ENCODE peak calls at places on chromosomes 5 and 9, in five cellular contexts. Y is spleen, H is tibial artery, K is heart left ventricle, O is heart right ventricle. Q is an unnamed sample.

GRCh38 chr9:80320916-80321315 is 749.2 kb downstream of the TLE4 start:
- DNase-seq in H (no peak), Y (no peak), O (no peak), K (no peak), Q (no peak)

GRCh38 chr5:177300236-177300880 is 3.2 kb downstream of the RAB24 start:
- DNase-seq in K (peak; percentile 78), O (no peak), Y (peak; percentile 89), H (peak; percentile 72), Q (peak; percentile 71)

GRCh38 chr9:114321759-114322158 is 1.1 kb upstream of the ORM1 start:
- DNase-seq in Y (peak; percentile 12), O (no peak), K (no peak), H (peak; percentile 15), Q (no peak)

GRCh38 chr9:87343816-87344438 is 153.7 kb upstream of the DAPK1 start:
- DNase-seq in H (no peak), Y (no peak), O (no peak), K (no peak), Q (no peak)

GRCh38 chr5:179762079-179762780 is 29.6 kb downstream of the MAML1 start:
- DNase-seq in K (no peak), Y (no peak), H (no peak), O (no peak), Q (peak; percentile 32)

GRCh38 chr9:111599092-111599947 is at the start of gene PTGR1:
- DNase-seq in Y (peak; percentile 86), K (peak; percentile 89), O (peak; percentile 86), H (peak; percentile 92), Q (peak; percentile 85)

GRCh38 chr5:128693779-128694178 is 155.7 kb upstream of the FBN2 start:
- DNase-seq in K (no peak), Y (no peak), H (no peak), O (no peak), Q (no peak)

GRCh38 chr5:175738595-175739133 is 80.8 kb downstream of the HRH2 start:
- DNase-seq in K (no peak), H (peak; percentile 50), Y (no peak), O (no peak), Q (no peak)

GRCh38 chr5:77645158-77645994 is 6.9 kb upstream of the OTP start:
- DNase-seq in O (peak; percentile 47), K (no peak), H (no peak), Y (peak; percentile 87), Q (no peak)

GRCh38 chr9:128631636-128632035 is 25.0 kb downstream of the DYNC2I2 start:
- DNase-seq in Y (peak; percentile 1), K (no peak), O (no peak), H (no peak), Q (no peak)

DNA sequence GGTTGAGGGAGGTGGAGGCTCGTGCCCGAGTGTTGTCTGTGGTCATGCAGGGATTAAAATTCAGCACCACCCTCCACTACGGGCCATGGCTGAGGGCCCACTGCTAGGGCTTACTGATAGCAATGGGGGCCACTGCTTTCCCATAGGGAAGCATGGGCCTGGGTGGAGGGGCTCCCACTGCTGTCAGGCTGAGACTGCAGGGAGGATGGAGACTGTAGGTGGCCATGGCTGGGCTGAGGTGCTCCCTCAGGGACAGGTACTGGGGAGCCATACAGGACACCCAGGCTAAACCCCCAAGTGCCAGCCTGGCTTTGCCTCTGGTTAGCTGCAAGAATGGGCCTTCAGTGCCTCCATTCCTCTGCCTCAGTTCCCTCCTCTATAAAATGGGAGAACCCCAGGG is 26.1 kb downstream of the FAM163B start:
- DNase-seq in O (no peak), H (no peak), Y (no peak), K (no peak), Q (no peak)
- H3K4me1 ChIP-seq in O (peaks cover 22% of the 10 kb centered on the region), H (peaks cover 23% of the 10 kb centered on the region), Y (peaks cover 17% of the 10 kb centered on the region), K (peaks cover 22% of the 10 kb centered on the region), Q (peaks cover 11% of the 10 kb centered on the region)

GRCh38 chr9:76690575-76691370 is 73.5 kb upstream of the PCA3 start:
- DNase-seq in Y (no peak), H (no peak), K (no peak), O (no peak), Q (no peak)

GRCh38 chr9:76687861-76688374 is 76.3 kb upstream of the PCA3 start:
- DNase-seq in Y (no peak), K (no peak), O (no peak), H (no peak), Q (no peak)

GRCh38 chr9:76692448-76693129 is 71.6 kb upstream of the PCA3 start:
- DNase-seq in H (no peak), O (no peak), Y (no peak), K (no peak), Q (no peak)

GRCh38 chr9:76688471-76689238 is 75.6 kb upstream of the PCA3 start:
- DNase-seq in O (no peak), K (no peak), Y (no peak), H (no peak), Q (no peak)

DNA sequence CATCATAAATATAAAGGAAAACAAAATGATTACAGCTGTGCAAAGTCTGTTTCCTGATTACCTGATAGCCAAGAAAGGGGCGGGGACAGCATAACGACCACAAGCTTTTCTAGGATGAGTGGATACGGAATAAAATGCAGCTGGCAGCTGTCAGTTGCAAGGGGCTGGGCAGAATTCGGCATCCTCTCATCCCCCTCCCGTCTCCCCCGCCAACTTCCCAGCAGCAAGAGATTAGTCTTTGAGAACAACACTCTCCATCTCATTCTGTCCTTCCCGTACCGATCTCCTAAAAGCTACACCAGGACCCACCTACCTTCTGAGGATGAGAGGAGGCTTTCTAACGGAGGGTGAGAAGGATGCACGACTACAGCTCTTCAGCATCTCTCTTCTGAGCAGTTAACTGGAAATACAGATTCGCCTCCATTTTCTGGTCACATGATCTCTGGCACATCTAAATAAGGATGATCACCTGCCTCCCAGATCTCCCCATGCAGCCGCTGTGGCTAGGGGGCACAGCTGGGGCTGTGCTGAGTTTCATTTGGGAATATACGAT is 72.4 kb upstream of the PCA3 start:
- DNase-seq in H (no peak), K (no peak), Y (no peak), O (no peak), Q (peak; percentile 24)
- H3K4me3 ChIP-seq in H (peak overlapping the region; percentile 30), K (no peak overlapping the region), Y (peak overlapping the region; percentile 19), O (peak overlapping the region; percentile 44), Q (no peak overlapping the region)

DNA sequence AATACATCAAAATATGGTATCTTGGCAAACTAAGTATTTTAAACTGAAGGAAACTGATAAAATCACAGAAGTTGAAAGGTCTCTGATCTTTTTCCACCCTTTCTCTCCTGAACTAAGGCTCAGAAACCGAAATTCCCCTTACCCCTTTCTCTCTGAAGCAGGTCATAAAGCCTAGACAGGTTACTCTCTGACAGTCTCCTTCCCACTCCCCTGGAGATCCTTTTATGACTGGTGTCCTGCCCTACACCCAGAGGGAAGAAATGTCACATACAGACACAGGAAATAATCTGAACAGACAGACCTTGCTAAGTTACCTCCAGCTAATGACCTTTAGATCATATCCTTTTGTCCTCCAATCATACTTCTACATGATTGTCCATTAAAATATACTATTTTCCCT is 127.4 kb downstream of the HCN1 start:
- DNase-seq in O (no peak), H (no peak), Y (no peak), K (no peak), Q (no peak)
- TF ChIP-seq CTCF in O (no peak), H (no peak), Y (no peak), K (no peak), Q (no peak)

GRCh38 chr9:134057311-134057665 is 10.5 kb downstream of the BRD3 start:
- DNase-seq in K (no peak), O (no peak), Y (peak; percentile 63), H (peak; percentile 55), Q (no peak)
- H3K4me1 ChIP-seq in K (peaks cover 30% of the 10 kb centered on the region), O (peaks cover 61% of the 10 kb centered on the region), Y (peaks cover 99% of the 10 kb centered on the region), H (peaks cover 61% of the 10 kb centered on the region), Q (peaks cover 15% of the 10 kb centered on the region)

DNA sequence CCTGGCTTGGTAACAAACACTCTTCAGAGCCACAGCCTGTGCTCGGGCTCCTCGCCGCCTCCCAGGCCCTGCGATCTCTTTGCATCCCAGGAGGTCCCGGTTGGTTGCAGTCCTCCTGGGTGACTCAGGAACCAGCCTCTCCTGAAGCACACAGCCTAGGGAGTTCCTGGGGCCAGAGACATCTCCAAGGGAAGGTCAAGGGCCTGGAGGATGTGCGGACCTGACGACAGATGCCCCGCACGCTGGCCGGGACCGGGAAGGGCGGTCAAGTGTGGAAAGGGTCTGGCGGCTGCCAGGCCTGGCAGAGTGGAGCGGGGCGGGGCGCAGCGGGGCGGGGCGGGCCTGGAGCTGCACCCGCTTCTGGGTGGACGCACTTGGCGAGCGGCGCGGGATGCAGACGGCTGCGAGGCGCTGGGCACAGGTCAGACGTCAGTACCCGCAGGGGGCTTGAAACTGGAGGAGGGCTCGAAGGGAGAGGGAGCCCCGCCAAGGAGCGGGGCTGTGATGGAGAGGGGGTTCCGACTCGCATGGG is 45.0 kb upstream of the PRSS3 start:
- DNase-seq in H (no peak), Y (no peak), K (no peak), O (peak; percentile 30), Q (peak; percentile 73)
- H3K4me3 ChIP-seq in H (no peak overlapping the region), Y (no peak overlapping the region), K (peak overlapping the region; percentile 17), O (peak overlapping the region; percentile 24), Q (peak overlapping the region; percentile 53)

GRCh38 chr5:9362600-9362999 is 183.3 kb downstream of the SEMA5A start:
- DNase-seq in K (no peak), Y (no peak), H (no peak), O (no peak), Q (no peak)

GRCh38 chr5:9363026-9363793 is 182.7 kb downstream of the SEMA5A start:
- DNase-seq in O (no peak), Y (no peak), K (no peak), H (no peak), Q (no peak)

GRCh38 chr5:9365501-9365900 is 180.4 kb downstream of the SEMA5A start:
- DNase-seq in K (no peak), O (no peak), Y (no peak), H (no peak), Q (no peak)

GRCh38 chr5:9358961-9359686 is 186.8 kb downstream of the SEMA5A start:
- DNase-seq in O (no peak), Y (no peak), K (no peak), H (no peak), Q (no peak)

DNA sequence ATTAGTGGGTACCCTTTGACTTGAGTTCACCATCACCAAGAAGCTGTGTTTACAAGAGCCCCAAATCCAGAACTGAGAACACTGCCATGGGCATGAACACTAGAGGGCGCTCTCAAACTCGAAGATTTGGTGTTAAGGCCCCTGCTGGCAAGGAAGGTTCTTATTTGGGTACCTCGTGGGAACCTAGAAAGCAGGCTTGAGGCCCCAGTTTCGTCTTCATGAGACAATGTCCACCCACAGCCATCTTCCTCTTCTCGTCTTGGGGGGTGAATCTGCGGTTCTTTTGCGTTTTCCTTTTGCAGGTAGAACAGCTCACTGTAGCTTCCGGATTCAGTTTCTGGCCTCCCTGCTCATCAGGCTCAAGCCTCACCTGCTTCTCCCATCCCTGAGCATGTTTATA is 184.0 kb downstream of the SEMA5A start:
- DNase-seq in O (no peak), H (no peak), Y (no peak), K (peak; percentile 30), Q (peak; percentile 68)
- TF ChIP-seq CTCF in O (peak; percentile 54), H (peak; percentile 31), Y (peak; percentile 57), K (peak; percentile 66), Q (peak; percentile 56)

DNA sequence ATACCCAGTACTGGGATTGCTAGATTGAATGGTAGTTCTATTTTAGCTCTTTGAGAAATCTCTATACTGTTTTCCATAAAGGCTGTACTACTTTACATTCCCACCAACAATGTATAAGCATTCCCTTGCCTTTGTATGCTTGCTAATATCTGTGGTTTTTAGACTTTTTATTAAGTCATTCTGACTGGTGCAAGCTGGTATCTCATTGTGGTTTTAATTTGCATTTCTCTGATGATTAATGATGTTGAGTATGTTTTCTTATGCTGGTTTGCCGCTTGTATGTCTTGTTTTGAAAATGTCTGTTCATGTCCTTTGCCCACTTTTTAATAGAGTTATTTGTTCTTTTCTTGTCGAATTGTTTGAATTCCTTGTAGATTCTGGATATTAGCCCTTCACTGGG is 512.7 kb upstream of the PAPPA start:
- DNase-seq in H (no peak), O (no peak), Y (no peak), K (no peak), Q (no peak)
- H3K4me1 ChIP-seq in H (no peaks in the 10 kb centered on the region), O (no peaks in the 10 kb centered on the region), Y (no peaks in the 10 kb centered on the region), K (no peaks in the 10 kb centered on the region), Q (no peaks in the 10 kb centered on the region)